ENCODE peak calls at places on chromosomes 13 and 19, in six cellular contexts. A is effector CD4-positive, alpha-beta T cell; H is upper lobe of right lung; X is central memory CD8-positive, alpha-beta T cell; Q is stimulated activated CD4-positive, alpha-beta T cell treated with anti-CD3 and anti-CD28 coated beads, Interleukin-1b, Interleukin-23, amount 100 ng/mL, for 48 hours; Y is GM04503. J is an unnamed sample.

GRCh38 chr19:45442927-45443461 is 19.3 kb upstream of the ERCC1 start:
- DNase-seq in Q (peak), H (peak), X (peak), Y (no peak), A (peak), J (no peak)

GRCh38 chr19:49020342-49020741 is 3.5 kb upstream of the LHB start:
- DNase-seq in Y (no peak), Q (no peak), A (no peak), X (no peak), H (no peak), J (no peak)

GRCh38 chr13:50993371-50993770 is 83.8 kb downstream of the RNASEH2B start:
- DNase-seq in X (no peak), Y (no peak), Q (no peak), H (no peak), A (no peak), J (no peak)

GRCh38 chr19:48900477-48901452 is 653 bp downstream of the NUCB1 start:
- DNase-seq in Q (no peak), Y (no peak), A (no peak), X (no peak), H (no peak), J (no peak)

GRCh38 chr13:67048793-67049150 is 181.4 kb downstream of the PCDH9 start:
- DNase-seq in A (no peak), X (no peak), Q (no peak), H (no peak), Y (no peak), J (no peak)

GRCh38 chr19:54109651-54110050 is 5.8 kb downstream of the TFPT start:
- DNase-seq in X (no peak), A (no peak), H (no peak), Y (no peak), Q (no peak), J (no peak)

GRCh38 chr19:36489920-36490415 is 607 bp upstream of the ZNF566 start:
- DNase-seq in X (no peak), Q (peak), H (no peak), A (peak), Y (no peak), J (peak)

GRCh38 chr19:5553892-5554291 is 13.9 kb downstream of the TINCR start:
- DNase-seq in H (no peak), Q (no peak), Y (no peak), A (no peak), X (no peak), J (no peak)

GRCh38 chr13:40504641-40505040 is 161.8 kb downstream of the FOXO1 start:
- DNase-seq in Y (no peak), X (no peak), Q (no peak), H (no peak), A (no peak), J (no peak)

GRCh38 chr13:39602614-39603366 is at the start of gene LHFPL6:
- DNase-seq in A (peak), H (peak), Q (peak), X (no peak), Y (peak), J (peak)

GRCh38 chr19:14497347-14497921 is 1.5 kb upstream of the GIPC1 start:
- DNase-seq in Y (no peak), Q (no peak), X (no peak), A (no peak), H (peak), J (no peak)

GRCh38 chr13:33261426-33262068 is 24.0 kb downstream of the STARD13 start:
- DNase-seq in H (no peak), Y (no peak), Q (no peak), A (no peak), X (no peak), J (no peak)

GRCh38 chr13:32019612-32020233 is 11.9 kb upstream of the FRY start:
- DNase-seq in A (no peak), H (no peak), X (no peak), Q (no peak), Y (no peak), J (no peak)

GRCh38 chr13:38202730-38203129 is 146.9 kb upstream of the UFM1 start:
- DNase-seq in Q (no peak), Y (peak), A (no peak), X (no peak), H (no peak), J (no peak)

GRCh38 chr19:52028027-52028779 is at the start of gene ZNF614:
- DNase-seq in A (peak), Q (peak), X (peak), H (peak), Y (peak), J (peak)

GRCh38 chr13:43908156-43909126 is 28.7 kb downstream of the LACC1 start:
- DNase-seq in H (no peak), Q (no peak), A (peak), X (no peak), Y (no peak), J (no peak)

GRCh38 chr13:77390391-77390790 is 63.5 kb upstream of the MYCBP2 start:
- DNase-seq in H (no peak), A (no peak), Y (no peak), X (no peak), Q (no peak), J (no peak)

GRCh38 chr19:46821512-46822359 is 28.9 kb downstream of the AP2S1 start:
- DNase-seq in H (peak), A (peak), Q (peak), X (peak), Y (no peak), J (peak)

GRCh38 chr13:19927117-19927734 is 31.3 kb upstream of the ZMYM2 start:
- DNase-seq in H (no peak), A (no peak), Q (no peak), X (no peak), Y (no peak), J (no peak)

GRCh38 chr19:48752511-48753365 is at the start of gene FUT1:
- DNase-seq in Y (no peak), H (peak), A (peak), X (no peak), Q (peak), J (peak)

GRCh38 chr13:113756441-113757097 is 2.5 kb upstream of the TMEM255B start:
- DNase-seq in Y (no peak), X (no peak), H (peak), A (no peak), Q (no peak), J (no peak)

GRCh38 chr13:64428196-64428595 is 2801.9 kb downstream of the PCDH9 start:
- DNase-seq in Y (peak), Q (no peak), X (no peak), A (no peak), H (no peak), J (no peak)

GRCh38 chr13:22014469-22014868 is 343.6 kb downstream of the FGF9 start:
- DNase-seq in H (no peak), X (no peak), A (no peak), Q (no peak), Y (peak), J (no peak)

GRCh38 chr13:27403252-27403678 is 21.2 kb upstream of the GTF3A start:
- DNase-seq in X (no peak), Q (no peak), A (no peak), H (no peak), Y (peak), J (no peak)

GRCh38 chr13:25973576-25973975 is 78.2 kb downstream of the SHISA2 start:
- DNase-seq in A (no peak), Y (no peak), X (no peak), H (no peak), Q (no peak), J (no peak)

GRCh38 chr13:47036291-47037008 is 139.6 kb upstream of the HTR2A start:
- DNase-seq in Y (no peak), A (no peak), H (no peak), Q (no peak), X (no peak), J (no peak)

GRCh38 chr19:44190020-44190419 is 22.3 kb upstream of the ZNF227 start:
- DNase-seq in Y (no peak), Q (no peak), X (no peak), H (no peak), A (no peak), J (no peak)

GRCh38 chr13:99757756-99758464 is 213.7 kb downstream of the ZIC5 start:
- DNase-seq in A (no peak), X (no peak), H (no peak), Q (no peak), Y (no peak), J (no peak)

GRCh38 chr13:35984776-35985453 is 146.3 kb downstream of the DCLK1 start:
- DNase-seq in Q (no peak), H (no peak), A (no peak), X (no peak), Y (no peak), J (no peak)

GRCh38 chr13:67230774-67231480 is 791 bp upstream of the PCDH9 start:
- DNase-seq in Q (peak), A (no peak), Y (peak), H (peak), X (no peak), J (peak)

GRCh38 chr13:112755331-112755730 is 65.5 kb downstream of the ATP11A start:
- DNase-seq in H (peak), X (no peak), Q (no peak), A (no peak), Y (no peak), J (no peak)

GRCh38 chr19:50515168-50515561 is 1.5 kb upstream of the ASPDH start:
- DNase-seq in A (no peak), X (no peak), Q (no peak), H (no peak), Y (no peak), J (no peak)

GRCh38 chr19:28509079-28509895 is 703.7 kb downstream of the UQCRFS1 start:
- DNase-seq in X (no peak), H (no peak), Y (no peak), Q (no peak), A (no peak), J (no peak)

GRCh38 chr13:113170503-113170902 is 12.1 kb downstream of the PROZ start:
- DNase-seq in H (no peak), X (no peak), Y (no peak), A (no peak), Q (no peak), J (no peak)